ENCODE peak calls at places on chromosomes 16 and 17, in nine cellular contexts. N is HCT116; Q is hypothalamus; U is bronchial epithelial cell; G is AG10803; M is brain pericyte; O is COR-L47; D is activated T-helper 1 cell treated with anti-CD3 and anti-CD28 coated beads, Interleukin-12 subunit alpha, Interleukin-12 subunit beta, Interleukin-2, Interleukin-4 antibody, amounts not matched to agents 30 ng/mL and 10 ng/mL and 1 ng/mL, durations not matched to agents 14 hours and 24 hours and 36 hours; K is stimulated activated CD4-positive, alpha-beta T cell treated with anti-CD3 and anti-CD28 coated beads, Interleukin-12 subunit alpha, Interleukin-12 subunit beta, amount 100 ng/mL, for 4 hours. V is an unnamed sample.
A peak's percentile ranks its signal among the peaks of the same experiment; 100 is the strongest.

GRCh38 chr16:49003992-49004391 is 277.6 kb downstream of the CBLN1 start:
- DNase-seq in N (no peak), Q (no peak), U (no peak), G (no peak), M (no peak), O (no peak), D (no peak), K (no peak), V (no peak)

GRCh38 chr17:52143536-52143935 is 15.0 kb downstream of the CA10 start:
- DNase-seq in N (no peak), Q (no peak), U (no peak), G (no peak), M (no peak), O (no peak), D (no peak), K (no peak), V (no peak)

GRCh38 chr17:13521784-13522183 is 79.9 kb downstream of the HS3ST3A1 start:
- DNase-seq in N (no peak), Q (no peak), U (no peak), G (no peak), M (no peak), O (no peak), D (no peak), K (no peak), V (no peak)

GRCh38 chr17:792277-792676 is 10.1 kb downstream of the MRM3 start:
- DNase-seq in N (no peak), Q (no peak), U (peak; percentile 46), G (no peak), M (no peak), O (no peak), D (no peak), K (no peak), V (no peak)

GRCh38 chr17:17876959-17877547 is 40.3 kb upstream of the SREBF1 start:
- DNase-seq in N (no peak), Q (no peak), U (peak; percentile 33), G (peak; percentile 52), M (no peak), O (no peak), D (no peak), K (no peak), V (no peak)

GRCh38 chr16:361872-362701 is 8.3 kb downstream of the MRPL28 start:
- DNase-seq in N (peak; percentile 43), Q (no peak), U (peak; percentile 61), G (peak; percentile 64), M (no peak), O (peak; percentile 86), D (peak; percentile 60), K (peak; percentile 66), V (no peak)

GRCh38 chr17:74389094-74389753 is 21.9 kb downstream of the GPR142 start:
- DNase-seq in N (no peak), Q (no peak), U (no peak), G (no peak), M (no peak), O (no peak), D (no peak), K (no peak), V (no peak)

GRCh38 chr17:2398655-2399571 is 1.9 kb downstream of the MNT start:
- DNase-seq in N (no peak), Q (no peak), U (peak; percentile 68), G (peak; percentile 73), M (no peak), O (peak; percentile 43), D (peak; percentile 58), K (peak; percentile 57), V (no peak)

GRCh38 chr16:30065943-30066881 is 652 bp downstream of the ALDOA start:
- DNase-seq in N (no peak), Q (no peak), U (peak; percentile 33), G (peak; percentile 65), M (no peak), O (no peak), D (peak; percentile 28), K (peak; percentile 38), V (no peak)

GRCh38 chr17:79349506-79350400 is 261.1 kb downstream of the RBFOX3 start:
- DNase-seq in N (no peak), Q (no peak), U (no peak), G (no peak), M (no peak), O (no peak), D (no peak), K (no peak), V (no peak)

GRCh38 chr16:89473791-89474414 is 16.5 kb downstream of the ANKRD11 start:
- DNase-seq in N (no peak), Q (no peak), U (peak; percentile 82), G (peak; percentile 65), M (no peak), O (no peak), D (no peak), K (no peak), V (no peak)

GRCh38 chr16:80317132-80318098 is 223.4 kb upstream of the DYNLRB2 start:
- DNase-seq in N (no peak), Q (no peak), U (peak; percentile 5), G (no peak), M (no peak), O (no peak), D (no peak), K (no peak), V (no peak)

GRCh38 chr17:5866978-5867377 is 203.2 kb upstream of the WSCD1 start:
- DNase-seq in N (no peak), Q (no peak), U (no peak), G (no peak), M (no peak), O (no peak), D (no peak), K (no peak), V (no peak)

GRCh38 chr16:48014349-48015135 is 141.3 kb downstream of the ABCC12 start:
- DNase-seq in N (peak; percentile 63), Q (no peak), U (peak; percentile 99), G (no peak), M (no peak), O (no peak), D (no peak), K (no peak), V (no peak)

GRCh38 chr16:67040906-67041305 is 12.0 kb downstream of the CBFB start:
- DNase-seq in N (no peak), Q (no peak), U (no peak), G (peak; percentile 30), M (no peak), O (no peak), D (no peak), K (no peak), V (no peak)

GRCh38 chr17:3603119-3603869 is 5.9 kb downstream of the TRPV1 start:
- DNase-seq in N (no peak), Q (no peak), U (peak; percentile 98), G (peak; percentile 72), M (no peak), O (no peak), D (no peak), K (no peak), V (peak; percentile 9)

GRCh38 chr17:70320642-70321345 is 151.5 kb downstream of the KCNJ2 start:
- DNase-seq in N (no peak), Q (no peak), U (no peak), G (peak; percentile 30), M (no peak), O (no peak), D (no peak), K (no peak), V (no peak)

GRCh38 chr17:76384987-76385891 is 830 bp downstream of the SPHK1 start:
- DNase-seq in N (no peak), Q (no peak), U (peak; percentile 59), G (peak; percentile 69), M (no peak), O (no peak), D (no peak), K (peak; percentile 48), V (no peak)

GRCh38 chr17:7408341-7408740 is 696 bp downstream of the NLGN2 start:
- DNase-seq in N (no peak), Q (no peak), U (no peak), G (no peak), M (no peak), O (no peak), D (no peak), K (no peak), V (no peak)

GRCh38 chr17:3973498-3974137 is 9.4 kb upstream of the ATP2A3 start:
- DNase-seq in N (no peak), Q (no peak), U (no peak), G (no peak), M (no peak), O (no peak), D (no peak), K (no peak), V (no peak)

GRCh38 chr17:18920911-18921441 is 31.0 kb upstream of the SLC5A10 start:
- DNase-seq in N (no peak), Q (no peak), U (peak; percentile 76), G (no peak), M (no peak), O (no peak), D (no peak), K (no peak), V (no peak)

GRCh38 chr17:61072648-61073047 is 327.0 kb upstream of the TBX2 start:
- DNase-seq in N (no peak), Q (no peak), U (no peak), G (no peak), M (no peak), O (no peak), D (no peak), K (no peak), V (no peak)

GRCh38 chr16:76207270-76207669 is 69.9 kb upstream of the CNTNAP4 start:
- DNase-seq in N (no peak), Q (no peak), U (no peak), G (no peak), M (no peak), O (no peak), D (no peak), K (no peak), V (no peak)

GRCh38 chr17:17533901-17534441 is 37.8 kb upstream of the RASD1 start:
- DNase-seq in N (no peak), Q (no peak), U (peak; percentile 53), G (no peak), M (no peak), O (no peak), D (no peak), K (no peak), V (no peak)

GRCh38 chr17:48484850-48485249 is 46.0 kb downstream of the HOXB1 start:
- DNase-seq in N (peak; percentile 49), Q (no peak), U (peak; percentile 86), G (peak; percentile 69), M (no peak), O (no peak), D (no peak), K (no peak), V (no peak)

GRCh38 chr16:56977256-56977655 is 12.1 kb upstream of the NLRC5 start:
- DNase-seq in N (no peak), Q (no peak), U (no peak), G (no peak), M (no peak), O (no peak), D (no peak), K (no peak), V (no peak)

GRCh38 chr17:71402007-71402406 is 718.8 kb upstream of the SOX9 start:
- DNase-seq in N (no peak), Q (no peak), U (peak; percentile 82), G (no peak), M (no peak), O (no peak), D (no peak), K (no peak), V (no peak)

GRCh38 chr17:64216385-64217248 is 46.4 kb downstream of the TEX2 start:
- DNase-seq in N (no peak), Q (no peak), U (no peak), G (no peak), M (no peak), O (no peak), D (no peak), K (no peak), V (no peak)

GRCh38 chr16:57844416-57845030 is 42.2 kb upstream of the KIFC3 start:
- DNase-seq in N (no peak), Q (no peak), U (no peak), G (no peak), M (no peak), O (no peak), D (no peak), K (no peak), V (no peak)

GRCh38 chr17:43844241-43844640 is 2.7 kb upstream of the CD300LG start:
- DNase-seq in N (no peak), Q (no peak), U (no peak), G (no peak), M (no peak), O (no peak), D (no peak), K (no peak), V (no peak)

GRCh38 chr16:80681436-80681835 is 123.0 kb downstream of the CDYL2 start:
- DNase-seq in N (no peak), Q (no peak), U (no peak), G (no peak), M (no peak), O (no peak), D (no peak), K (no peak), V (no peak)

V was measured in glomerular endothelial cell.